ENCODE peak calls at places on chromosome 9, in nine cellular contexts. Y is fibroblast of lung, G is lower leg skin, M is adrenal gland, L is cardiac fibroblast, K is AG09309, C is pancreas, D is fibroblast of the aortic adventitia, R is astrocyte of the spinal cord. E is an unnamed sample.

GRCh38 chr9:14992516-14992915 is 82.3 kb upstream of the FREM1 start:
- DNase-seq in G (no peak), D (peak), K (no peak), Y (no peak), L (no peak), M (no peak), R (peak), C (no peak), E (no peak)

GRCh38 chr9:87069690-87070089 is 122.4 kb upstream of the GAS1 start:
- DNase-seq in C (no peak), L (no peak), G (no peak), M (no peak), R (no peak), D (peak), K (peak), Y (no peak), E (no peak)

GRCh38 chr9:133842174-133842573 is 104.0 kb upstream of the SARDH start:
- DNase-seq in D (no peak), Y (no peak), G (no peak), C (no peak), M (peak), K (no peak), R (no peak), L (no peak), E (peak)

GRCh38 chr9:13397220-13397619 is 117.7 kb upstream of the MPDZ start:
- DNase-seq in L (no peak), K (no peak), G (no peak), Y (no peak), D (no peak), R (no peak), M (no peak), C (no peak), E (no peak)

GRCh38 chr9:109894444-109894843 is 114.4 kb downstream of the PALM2AKAP2 start:
- DNase-seq in Y (no peak), K (no peak), C (no peak), G (no peak), R (no peak), L (no peak), M (no peak), D (no peak), E (no peak)

GRCh38 chr9:114611516-114612271 is 603 bp downstream of the TMEM268 start:
- DNase-seq in M (peak), L (peak), R (peak), K (no peak), D (peak), C (peak), Y (peak), G (peak), E (peak)

GRCh38 chr9:107242073-107243063 is 40.7 kb upstream of the RAD23B start:
- DNase-seq in R (peak), Y (peak), M (no peak), K (no peak), G (no peak), D (peak), C (no peak), L (no peak), E (no peak)

GRCh38 chr9:78544260-78544659 is 247.3 kb downstream of the PSAT1 start:
- DNase-seq in D (no peak), Y (no peak), K (no peak), M (no peak), C (no peak), L (no peak), R (no peak), G (no peak), E (no peak)

GRCh38 chr9:4674783-4675182 is 4.6 kb upstream of the CDC37L1 start:
- DNase-seq in L (peak), D (peak), K (peak), G (no peak), R (peak), Y (peak), M (peak), C (no peak), E (no peak)

GRCh38 chr9:127020526-127021078 is 101.8 kb downstream of the ANGPTL2 start:
- DNase-seq in C (no peak), G (no peak), Y (peak), M (no peak), K (no peak), R (no peak), L (no peak), D (peak), E (no peak)

GRCh38 chr9:26954050-26954508 is 2.1 kb upstream of the IFT74 start:
- DNase-seq in D (peak), G (no peak), K (peak), M (no peak), L (no peak), C (no peak), R (no peak), Y (no peak), E (no peak)

GRCh38 chr9:16524823-16525222 is 345.6 kb downstream of the BNC2 start:
- DNase-seq in M (no peak), L (no peak), C (no peak), Y (no peak), D (no peak), K (no peak), G (no peak), R (no peak), E (no peak)

GRCh38 chr9:75001719-75002421 is 26.2 kb downstream of the CARNMT1 start:
- DNase-seq in Y (peak), L (peak), R (peak), M (peak), G (no peak), D (peak), C (no peak), K (peak), E (peak)

GRCh38 chr9:6592791-6593190 is 52.7 kb downstream of the GLDC start:
- DNase-seq in K (no peak), C (no peak), L (no peak), R (no peak), Y (no peak), G (no peak), D (no peak), M (no peak), E (no peak)

GRCh38 chr9:123925820-123926219 is 4.1 kb downstream of the DENND1A start:
- DNase-seq in C (no peak), G (no peak), R (no peak), L (peak), M (no peak), D (no peak), K (no peak), Y (peak), E (no peak)

GRCh38 chr9:78369644-78370219 is 72.8 kb downstream of the PSAT1 start:
- DNase-seq in Y (peak), L (peak), K (no peak), R (peak), D (peak), G (peak), C (peak), M (peak), E (peak)

GRCh38 chr9:105385372-105385985 is 62.4 kb upstream of the FSD1L start:
- DNase-seq in Y (peak), D (peak), K (no peak), R (peak), C (no peak), G (peak), L (peak), M (peak), E (no peak)

GRCh38 chr9:16575878-16576245 is 294.6 kb downstream of the BNC2 start:
- DNase-seq in L (no peak), G (no peak), R (no peak), K (no peak), Y (no peak), D (peak), M (no peak), C (no peak), E (no peak)

GRCh38 chr9:90095682-90096081 is 490.9 kb downstream of the GADD45G start:
- DNase-seq in C (peak), G (no peak), D (no peak), L (no peak), K (no peak), Y (no peak), R (no peak), M (no peak), E (peak)

GRCh38 chr9:3730527-3730926 is 204.7 kb upstream of the RFX3 start:
- DNase-seq in R (no peak), C (no peak), Y (no peak), M (no peak), L (no peak), K (no peak), G (no peak), D (no peak), E (no peak)

GRCh38 chr9:19284729-19285128 is 54.2 kb downstream of the DENND4C start:
- DNase-seq in G (no peak), D (no peak), C (no peak), Y (no peak), K (no peak), L (no peak), M (no peak), R (no peak), E (no peak)

GRCh38 chr9:113620377-113621161 is 157.0 kb downstream of the RGS3 start:
- DNase-seq in L (peak), Y (peak), R (peak), K (peak), G (peak), C (peak), D (peak), M (peak), E (peak)

GRCh38 chr9:6243746-6244145 is 28.1 kb downstream of the IL33 start:
- DNase-seq in K (peak), D (no peak), Y (peak), G (no peak), M (no peak), L (peak), C (no peak), R (peak), E (no peak)

DNA sequence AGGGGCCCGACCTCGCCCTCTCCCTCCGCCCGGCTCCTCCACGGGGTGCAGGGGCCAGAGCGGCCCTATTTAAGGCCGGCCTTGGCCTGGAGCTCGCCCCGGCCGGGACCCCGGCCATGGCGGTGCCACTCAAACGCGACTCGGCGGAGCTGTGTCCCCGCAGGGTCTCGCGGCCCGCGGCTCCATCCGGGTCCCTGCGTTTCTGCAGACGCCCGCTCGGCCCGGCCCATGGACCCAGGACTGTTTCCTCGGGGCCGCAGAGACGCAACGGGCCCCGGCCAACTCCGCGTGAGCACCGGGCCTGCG is 661 bp downstream of the TMEM250 start:
- DNase-seq in M (no peak), D (no peak), C (peak), L (peak), K (no peak), G (no peak), Y (no peak), R (no peak), E (no peak)
- TF ChIP-seq CTCF in M (no peak), D (no peak), C (no peak), L (no peak), K (no peak), G (no peak), Y (no peak), R (no peak), E (no peak)

GRCh38 chr9:92603990-92604389 is 65.9 kb downstream of the IPPK start:
- DNase-seq in G (no peak), L (no peak), Y (no peak), M (no peak), K (no peak), R (no peak), C (no peak), D (no peak), E (no peak)
- TF ChIP-seq CTCF in G (no peak), L (no peak), Y (no peak), M (no peak), K (no peak), R (no peak), C (no peak), D (no peak), E (no peak)

DNA sequence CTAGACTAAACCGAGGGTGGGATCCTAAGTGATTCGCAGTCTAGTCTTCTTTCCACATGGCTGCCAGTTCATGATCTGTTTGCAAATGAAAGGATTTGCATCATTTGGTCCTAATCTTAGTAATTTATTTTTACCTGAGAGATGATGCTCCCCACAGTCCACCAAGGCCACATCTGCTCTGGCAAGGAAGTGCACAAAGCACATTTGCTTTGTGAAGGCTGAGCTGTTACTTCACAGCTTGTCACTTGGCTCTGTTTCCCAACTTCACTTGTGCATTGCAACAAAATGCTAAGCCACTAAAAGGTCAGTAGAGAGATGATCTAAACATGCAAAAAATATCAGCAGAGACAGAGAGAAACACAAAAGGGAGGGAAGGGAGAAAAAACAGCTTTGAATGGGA is 128.5 kb upstream of the VLDLR start:
- DNase-seq in K (no peak), R (no peak), D (peak), M (peak), C (no peak), L (peak), Y (peak), G (no peak), E (no peak)
- TF ChIP-seq CTCF in K (no peak), R (no peak), D (no peak), M (no peak), C (no peak), L (no peak), Y (no peak), G (no peak), E (no peak)

GRCh38 chr9:122263699-122264349 is 816 bp downstream of the RBM18 start:
- DNase-seq in C (no peak), K (no peak), L (peak), G (no peak), Y (peak), D (peak), R (no peak), M (no peak), E (no peak)

GRCh38 chr9:122268041-122268814 is 3.5 kb downstream of the MRRF start:
- DNase-seq in M (no peak), R (no peak), C (no peak), L (no peak), K (no peak), Y (no peak), D (no peak), G (no peak), E (no peak)

GRCh38 chr9:122262073-122262472 is 2.6 kb downstream of the RBM18 start:
- DNase-seq in L (no peak), K (no peak), C (no peak), D (no peak), Y (no peak), G (no peak), R (no peak), M (no peak), E (no peak)

GRCh38 chr9:122264360-122265264 is at the start of the genes MRRF and RBM18:
- DNase-seq in M (peak), G (peak), Y (peak), L (peak), C (peak), R (peak), K (peak), D (peak), E (peak)

DNA sequence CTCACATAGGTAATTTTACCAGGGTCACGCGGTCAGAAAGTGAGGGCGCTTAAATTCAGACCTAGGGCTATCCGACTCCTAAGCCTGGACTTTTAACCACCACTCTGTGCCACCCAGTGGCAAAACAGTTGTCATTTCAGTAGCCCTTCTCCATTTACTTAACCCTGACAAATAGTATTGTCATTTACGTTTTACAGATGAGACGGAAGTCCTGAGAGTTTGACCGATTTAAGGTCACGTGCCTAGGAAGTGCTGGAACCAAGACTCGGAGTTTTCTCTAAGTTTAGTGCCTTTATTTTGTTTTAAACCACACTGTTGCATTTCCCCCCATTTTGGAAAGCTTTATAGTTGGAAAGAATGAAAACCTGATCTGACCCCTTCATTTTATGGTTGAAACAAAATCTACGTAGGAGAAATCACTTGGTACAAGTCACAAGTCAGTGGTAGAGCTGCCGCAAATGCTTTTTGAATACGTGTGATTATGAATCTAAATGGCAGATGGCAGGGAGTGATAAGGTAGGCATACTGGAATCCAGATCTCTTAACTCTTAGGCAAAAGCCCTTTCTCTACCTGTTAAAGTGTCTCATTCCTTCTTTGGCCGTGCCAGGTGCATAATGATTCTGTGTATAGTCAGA is 701 bp downstream of the MRRF start:
- DNase-seq in K (no peak), R (peak), G (no peak), C (no peak), M (peak), Y (peak), L (peak), D (peak), E (peak)
- TF ChIP-seq CTCF in K (peak), R (no peak), G (no peak), C (no peak), M (no peak), Y (no peak), L (no peak), D (no peak), E (no peak)

DNA sequence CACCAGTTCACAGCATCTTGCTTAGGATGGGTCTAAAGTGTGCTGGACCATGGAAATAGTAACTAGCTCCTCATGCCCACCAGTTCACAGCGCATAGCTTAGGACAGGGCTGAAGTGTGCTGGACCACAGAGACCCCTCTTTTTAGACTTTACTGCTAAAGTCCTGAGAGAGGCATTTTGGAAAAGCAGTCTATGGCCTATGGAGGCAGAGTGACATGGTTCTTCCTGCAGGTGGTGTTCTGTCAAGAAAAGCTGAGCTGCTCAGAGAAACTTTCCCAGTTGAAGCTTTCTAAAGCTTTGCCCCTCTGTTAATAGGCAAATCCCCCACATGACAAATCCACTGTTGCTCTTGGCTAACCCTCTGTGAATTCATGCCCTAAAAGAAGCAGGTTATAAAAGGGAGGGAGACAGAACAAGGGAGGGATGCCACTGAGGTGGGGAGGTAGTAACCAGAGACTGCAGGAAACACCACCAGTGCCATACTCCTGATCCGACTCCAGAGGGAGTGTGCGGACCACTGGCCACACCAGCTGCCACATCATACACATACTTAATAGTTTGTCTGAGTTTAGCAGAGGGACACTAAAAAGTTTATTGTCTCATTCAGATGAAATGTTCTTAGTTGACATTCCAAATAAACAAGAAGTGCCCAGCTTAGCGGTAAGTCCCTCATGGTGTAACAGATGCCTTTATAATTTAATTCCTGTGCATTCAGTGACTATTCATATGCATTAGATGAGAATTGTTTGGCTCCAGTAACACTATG is 236.1 kb upstream of the NFIL3 start:
- DNase-seq in Y (peak), C (no peak), G (no peak), D (peak), L (no peak), M (no peak), R (peak), K (no peak), E (peak)
- TF ChIP-seq CTCF in Y (peak), C (no peak), G (no peak), D (peak), L (peak), M (no peak), R (peak), K (peak), E (peak)

GRCh38 chr9:76676857-76677256 is 87.4 kb upstream of the PCA3 start:
- DNase-seq in D (no peak), G (no peak), C (no peak), Y (no peak), R (no peak), L (no peak), K (no peak), M (no peak), E (no peak)
- TF ChIP-seq CTCF in D (no peak), G (no peak), C (no peak), Y (no peak), R (no peak), L (no peak), K (no peak), M (no peak), E (no peak)

DNA sequence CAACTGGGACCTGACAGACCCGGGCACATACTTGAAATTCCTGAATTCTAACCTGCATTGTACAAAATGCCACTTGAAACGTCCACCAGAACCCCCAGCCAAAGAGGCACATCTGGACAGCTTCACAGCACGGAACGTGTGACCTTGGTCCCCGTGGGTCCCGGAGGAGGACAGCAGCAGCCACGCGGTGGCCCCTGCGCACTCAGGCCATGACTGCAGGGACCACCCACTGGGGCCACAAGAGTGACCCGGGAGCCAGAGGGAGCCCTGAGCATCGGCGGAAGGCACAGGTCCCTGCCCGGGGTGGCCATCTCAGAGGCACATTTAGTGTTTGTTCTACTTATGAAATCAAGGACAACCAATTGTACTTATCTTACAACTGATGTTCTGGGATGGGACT is 2.1 kb upstream of the SNAPC4 start:
- DNase-seq in D (no peak), L (no peak), K (no peak), C (no peak), M (no peak), Y (no peak), G (no peak), R (no peak), E (no peak)
- TF ChIP-seq CTCF in D (no peak), L (no peak), K (no peak), C (no peak), M (no peak), Y (no peak), G (no peak), R (no peak), E (no peak)